ENCODE peak calls at places on chromosomes 5 and 9, in six cellular contexts. H, Y, L, A, X and M are unnamed samples.
A peak's percentile ranks its signal among the peaks of the same experiment; 100 is the strongest.

GRCh38 chr9:76087978-76088377 is 197.5 kb downstream of the PCSK5 start:
- DNase-seq in H (no peak), Y (no peak), L (no peak), A (no peak), X (no peak), M (no peak)

GRCh38 chr5:87526131-87526530 is 113.4 kb upstream of the CCNH start:
- DNase-seq in H (no peak), Y (no peak), L (no peak), A (no peak), X (no peak), M (no peak)

GRCh38 chr9:127825319-127826051 is 22.8 kb downstream of the FPGS start:
- DNase-seq in H (no peak), Y (no peak), L (no peak), A (no peak), X (no peak), M (no peak)

GRCh38 chr5:87009146-87009545 is 258.5 kb upstream of the RASA1 start:
- DNase-seq in H (no peak), Y (no peak), L (peak; percentile 82), A (no peak), X (no peak), M (no peak)

GRCh38 chr5:126988021-126988569 is 42.3 kb downstream of the MARCHF3 start:
- DNase-seq in H (no peak), Y (no peak), L (no peak), A (no peak), X (no peak), M (no peak)

GRCh38 chr9:96392263-96392662 is 8.8 kb upstream of the SLC35D2 start:
- DNase-seq in H (no peak), Y (no peak), L (no peak), A (no peak), X (no peak), M (no peak)

GRCh38 chr5:138339086-138339456 is 1.0 kb downstream of the FAM53C start:
- DNase-seq in H (no peak), Y (no peak), L (peak; percentile 32), A (no peak), X (no peak), M (no peak)

GRCh38 chr5:22896155-22896554 is 43.0 kb upstream of the CDH12 start:
- DNase-seq in H (no peak), Y (no peak), L (no peak), A (no peak), X (no peak), M (no peak)

GRCh38 chr5:178383301-178383918 is 150.8 kb upstream of the PHYKPL start:
- DNase-seq in H (no peak), Y (no peak), L (no peak), A (no peak), X (no peak), M (no peak)

GRCh38 chr5:132687995-132688394 is 14.2 kb downstream of the IL4 start:
- DNase-seq in H (no peak), Y (no peak), L (no peak), A (no peak), X (no peak), M (no peak)

GRCh38 chr5:63923914-63924313 is 38.3 kb downstream of the HTR1A start:
- DNase-seq in H (no peak), Y (no peak), L (no peak), A (no peak), X (no peak), M (no peak)

GRCh38 chr5:102690910-102691309 is 64.2 kb upstream of the PAM start:
- DNase-seq in H (no peak), Y (no peak), L (no peak), A (no peak), X (no peak), M (no peak)

GRCh38 chr5:97726106-97726505 is 543.1 kb upstream of the RIOK2 start:
- DNase-seq in H (no peak), Y (no peak), L (no peak), A (no peak), X (no peak), M (no peak)

GRCh38 chr9:19690128-19690527 is 98.7 kb downstream of the SLC24A2 start:
- DNase-seq in H (no peak), Y (no peak), L (peak; percentile 8), A (no peak), X (no peak), M (no peak)

GRCh38 chr5:74085782-74086181 is 459.8 kb downstream of the ARHGEF28 start:
- DNase-seq in H (no peak), Y (no peak), L (no peak), A (no peak), X (no peak), M (no peak)

GRCh38 chr9:89889865-89890264 is 285.1 kb downstream of the GADD45G start:
- DNase-seq in H (no peak), Y (no peak), L (no peak), A (no peak), X (no peak), M (no peak)

GRCh38 chr9:21904776-21905175 is 89.4 kb downstream of the CDKN2A start:
- DNase-seq in H (no peak), Y (no peak), L (no peak), A (no peak), X (no peak), M (no peak)

GRCh38 chr5:81232449-81233079 is 558 bp upstream of the CKMT2 start:
- DNase-seq in H (peak; percentile 4), Y (no peak), L (peak; percentile 58), A (no peak), X (no peak), M (no peak)

GRCh38 chr9:21681641-21682040 is 120.8 kb upstream of the MTAP start:
- DNase-seq in H (peak; percentile 70), Y (no peak), L (peak; percentile 70), A (peak; percentile 89), X (no peak), M (no peak)

GRCh38 chr5:179279347-179280094 is 65.7 kb downstream of the ADAMTS2 start:
- DNase-seq in H (no peak), Y (no peak), L (no peak), A (no peak), X (no peak), M (no peak)

GRCh38 chr5:141881886-141882285 is 3.7 kb upstream of the PCDH1 start:
- DNase-seq in H (no peak), Y (no peak), L (no peak), A (no peak), X (no peak), M (no peak)

GRCh38 chr9:128286435-128286834 is 10.4 kb downstream of the SWI5 start:
- DNase-seq in H (no peak), Y (no peak), L (peak; percentile 66), A (no peak), X (no peak), M (no peak)

GRCh38 chr9:74777136-74777879 is 110.4 kb downstream of the TRPM6 start:
- DNase-seq in H (no peak), Y (peak; percentile 45), L (peak; percentile 72), A (no peak), X (peak; percentile 65), M (peak; percentile 58)

GRCh38 chr5:178583279-178583678 is 6.9 kb downstream of the COL23A1 start:
- DNase-seq in H (no peak), Y (no peak), L (no peak), A (no peak), X (no peak), M (no peak)